ENCODE peak calls at places on chromosomes 12 and 14, in five cellular contexts. F is pulmonary artery endothelial cell, U is tibial nerve, L is SHP77, C is mesenchymal stem cell. Q is an unnamed sample.

GRCh38 chr12:12684375-12685106 is 11.4 kb downstream of the GPR19 start:
- DNase-seq in L (peak), C (peak), U (peak), F (peak), Q (no peak)

GRCh38 chr12:13038491-13039161 is 5.6 kb upstream of the FAM234B start:
- DNase-seq in L (no peak), F (no peak), C (no peak), U (no peak), Q (no peak)

GRCh38 chr14:68495101-68495637 is 297.7 kb downstream of the ZFP36L1 start:
- DNase-seq in F (peak), C (no peak), L (no peak), U (no peak), Q (no peak)

GRCh38 chr14:92143309-92143708 is 21.5 kb downstream of the CPSF2 start:
- DNase-seq in F (no peak), C (no peak), U (no peak), L (no peak), Q (no peak)

GRCh38 chr12:132029503-132030300 is 80.0 kb downstream of the EP400 start:
- DNase-seq in U (no peak), C (peak), F (no peak), L (no peak), Q (no peak)

GRCh38 chr12:1529228-1529861 is 65.0 kb downstream of the FBXL14 start:
- DNase-seq in C (no peak), L (no peak), U (no peak), F (no peak), Q (no peak)

GRCh38 chr12:24500466-24501232 is 448.3 kb downstream of the BCAT1 start:
- DNase-seq in L (no peak), C (peak), U (no peak), F (no peak), Q (no peak)

GRCh38 chr12:40446385-40446784 is 221.6 kb downstream of the LRRK2 start:
- DNase-seq in C (peak), L (no peak), F (no peak), U (no peak), Q (no peak)

GRCh38 chr14:32043624-32044023 is 33.5 kb upstream of the ARHGAP5 start:
- DNase-seq in C (no peak), L (no peak), U (no peak), F (no peak), Q (no peak)

GRCh38 chr12:55017421-55017820 is 2.4 kb upstream of the NEUROD4 start:
- DNase-seq in U (no peak), L (no peak), F (no peak), C (no peak), Q (no peak)

GRCh38 chr14:46405095-46405494 is 246.5 kb downstream of the RPL10L start:
- DNase-seq in L (no peak), U (no peak), F (no peak), C (peak), Q (no peak)

GRCh38 chr14:50222061-50222613 is 9.2 kb downstream of the SOS2 start:
- DNase-seq in F (no peak), U (no peak), C (no peak), L (no peak), Q (no peak)

GRCh38 chr14:91575469-91576208 is 65.5 kb upstream of the PPP4R3A start:
- DNase-seq in F (no peak), C (no peak), L (no peak), U (no peak), Q (no peak)

GRCh38 chr12:74488134-74488533 is 49.5 kb upstream of the ATXN7L3B start:
- DNase-seq in U (no peak), C (no peak), L (no peak), F (no peak), Q (no peak)

GRCh38 chr12:109461049-109461845 is 15.9 kb downstream of the KCTD10 start:
- DNase-seq in U (peak), F (no peak), L (no peak), C (peak), Q (no peak)

GRCh38 chr14:81031488-81031887 is 76.1 kb downstream of the TSHR start:
- DNase-seq in C (no peak), L (no peak), U (no peak), F (no peak), Q (no peak)

GRCh38 chr14:78154827-78155226 is 15.3 kb upstream of the NRXN3 start:
- DNase-seq in L (no peak), C (no peak), U (no peak), F (no peak), Q (no peak)

GRCh38 chr12:15863984-15864383 is 18.2 kb upstream of the STRAP start:
- DNase-seq in C (no peak), F (no peak), L (no peak), U (no peak), Q (no peak)

GRCh38 chr12:4274396-4274959 is 916 bp downstream of the CCND2 start:
- DNase-seq in L (no peak), U (peak), F (no peak), C (peak), Q (no peak)

GRCh38 chr14:76236172-76237130 is 84.7 kb downstream of the GPATCH2L start:
- DNase-seq in L (no peak), C (no peak), U (no peak), F (no peak), Q (no peak)

GRCh38 chr12:94198469-94198868 is 50.1 kb downstream of the PLXNC1 start:
- DNase-seq in L (no peak), F (no peak), U (no peak), C (no peak), Q (no peak)

GRCh38 chr12:25694072-25694471 is 141.0 kb upstream of the LMNTD1 start:
- DNase-seq in F (peak), U (peak), C (peak), L (no peak), Q (no peak)

GRCh38 chr12:17381211-17381610 is 708.8 kb downstream of the RERGL start:
- DNase-seq in F (no peak), L (no peak), U (no peak), C (no peak), Q (no peak)

GRCh38 chr12:53042607-53043454 is 7.0 kb upstream of the TNS2 start:
- DNase-seq in C (no peak), L (no peak), F (no peak), U (peak), Q (no peak)

GRCh38 chr12:26195250-26195640 is at the start of gene SSPN:
- DNase-seq in L (no peak), C (peak), F (no peak), U (peak), Q (peak)